ENCODE peak calls at places on chromosomes 4 and X, in seven cellular contexts. Z is HS-5, F is astrocyte of the spinal cord, M is SW480, Y is anterior cingulate cortex, V is hypothalamus, A is H4. Q is an unnamed sample.

GRCh38 chr4:87038837-87039715 is 104.3 kb downstream of the AFF1 start:
- DNase-seq in Z (peak), F (peak), M (peak), Y (peak), V (no peak), A (peak), Q (peak)

GRCh38 chr4:173014113-173014558 is 154.5 kb upstream of the GALNT7 start:
- DNase-seq in Z (no peak), F (peak), M (peak), Y (no peak), V (no peak), A (peak), Q (peak)

GRCh38 chrX:47180346-47180745 is 13.3 kb upstream of the UBA1 start:
- DNase-seq in Z (no peak), F (no peak), M (no peak), Y (no peak), V (no peak), A (no peak), Q (no peak)

GRCh38 chr4:125826801-125827200 is 512.0 kb downstream of the FAT4 start:
- DNase-seq in Z (no peak), F (peak), M (no peak), Y (no peak), V (no peak), A (no peak), Q (no peak)

GRCh38 chrX:78024349-78025108 is 55.1 kb upstream of the PGAM4 start:
- DNase-seq in Z (no peak), F (no peak), M (peak), Y (no peak), V (no peak), A (peak), Q (no peak)

GRCh38 chr4:85953651-85954018 is 406.2 kb downstream of the MAPK10 start:
- DNase-seq in Z (no peak), F (no peak), M (no peak), Y (no peak), V (no peak), A (peak), Q (no peak)

GRCh38 chr4:4574792-4575191 is 32.9 kb upstream of the STX18 start:
- DNase-seq in Z (no peak), F (peak), M (peak), Y (peak), V (no peak), A (no peak), Q (peak)

GRCh38 chr4:2835978-2836377 is 7.7 kb upstream of the ADD1 start:
- DNase-seq in Z (no peak), F (no peak), M (no peak), Y (no peak), V (no peak), A (no peak), Q (no peak)

GRCh38 chrX:110755611-110756010 is 40.0 kb downstream of the CHRDL1 start:
- DNase-seq in Z (no peak), F (peak), M (no peak), Y (no peak), V (no peak), A (no peak), Q (no peak)

GRCh38 chr4:169791527-169792156 is 33.9 kb upstream of the HPF1 start:
- DNase-seq in Z (peak), F (peak), M (peak), Y (peak), V (peak), A (peak), Q (no peak)

GRCh38 chr4:146382194-146382593 is 139.5 kb downstream of the SLC10A7 start:
- DNase-seq in Z (no peak), F (no peak), M (no peak), Y (no peak), V (no peak), A (no peak), Q (no peak)

GRCh38 chr4:141065872-141066271 is 67.4 kb downstream of the RNF150 start:
- DNase-seq in Z (no peak), F (no peak), M (no peak), Y (no peak), V (no peak), A (no peak), Q (no peak)

Q was measured in non-pigmented ciliary epithelial cell.